ENCODE peak calls at places on chromosomes 1 and 21, in nine cellular contexts. H, J, F, G, W, Y, M, I and X are unnamed samples.

GRCh38 chr21:40471103-40471502 is 375.9 kb downstream of the DSCAM start:
- DNase-seq in H (no peak), J (no peak), F (no peak), G (no peak), W (no peak), Y (no peak), M (no peak), I (no peak), X (no peak)

GRCh38 chr1:17837631-17838030 is 82.5 kb downstream of the ACTL8 start:
- DNase-seq in H (no peak), J (no peak), F (no peak), G (no peak), W (no peak), Y (no peak), M (peak; percentile 17), I (no peak), X (peak; percentile 76)

GRCh38 chr1:207997486-207998268 is 86.8 kb upstream of the CD34 start:
- DNase-seq in H (peak; percentile 80), J (peak; percentile 82), F (peak; percentile 82), G (peak; percentile 46), W (peak; percentile 79), Y (peak; percentile 81), M (peak; percentile 75), I (no peak), X (peak; percentile 66)

GRCh38 chr1:22792396-22793171 is 81.9 kb downstream of the EPHB2 start:
- DNase-seq in H (no peak), J (no peak), F (no peak), G (no peak), W (no peak), Y (no peak), M (no peak), I (no peak), X (no peak)

GRCh38 chr21:20443558-20444155 is 554.6 kb upstream of the NCAM2 start:
- DNase-seq in H (no peak), J (no peak), F (no peak), G (peak; percentile 15), W (peak; percentile 61), Y (peak; percentile 58), M (no peak), I (no peak), X (no peak)

GRCh38 chr21:26007911-26008579 is 162.5 kb downstream of the APP start:
- DNase-seq in H (no peak), J (no peak), F (no peak), G (no peak), W (no peak), Y (no peak), M (peak; percentile 74), I (no peak), X (no peak)

GRCh38 chr1:81142099-81142776 is 658.5 kb upstream of the ADGRL2 start:
- DNase-seq in H (no peak), J (no peak), F (no peak), G (no peak), W (peak; percentile 45), Y (no peak), M (peak; percentile 81), I (no peak), X (peak; percentile 74)

GRCh38 chr1:203800001-203800400 is 4.6 kb downstream of the ZBED6 start:
- DNase-seq in H (no peak), J (no peak), F (no peak), G (no peak), W (no peak), Y (no peak), M (no peak), I (no peak), X (no peak)

GRCh38 chr1:167128261-167129227 is 34.7 kb downstream of the STYXL2 start:
- DNase-seq in H (no peak), J (no peak), F (no peak), G (no peak), W (peak; percentile 50), Y (no peak), M (no peak), I (no peak), X (no peak)

GRCh38 chr1:54421101-54421504 is 14.9 kb upstream of the SSBP3 start:
- DNase-seq in H (no peak), J (peak; percentile 18), F (peak; percentile 77), G (no peak), W (peak; percentile 50), Y (no peak), M (no peak), I (no peak), X (peak; percentile 58)

GRCh38 chr1:2816786-2817185 is 15.3 kb upstream of the TTC34 start:
- DNase-seq in H (no peak), J (no peak), F (no peak), G (no peak), W (no peak), Y (no peak), M (no peak), I (no peak), X (no peak)

GRCh38 chr1:51648180-51649109 is 31.6 kb downstream of the OSBPL9 start:
- DNase-seq in H (peak; percentile 48), J (peak; percentile 43), F (no peak), G (no peak), W (peak; percentile 65), Y (peak; percentile 46), M (peak; percentile 89), I (no peak), X (peak; percentile 89)

GRCh38 chr1:184442260-184442659 is 55.4 kb downstream of the C1orf21 start:
- DNase-seq in H (no peak), J (no peak), F (no peak), G (no peak), W (no peak), Y (no peak), M (no peak), I (no peak), X (no peak)

GRCh38 chr1:114758251-114758832 is 558 bp upstream of the CSDE1 start:
- DNase-seq in H (no peak), J (no peak), F (no peak), G (no peak), W (no peak), Y (no peak), M (no peak), I (no peak), X (peak; percentile 30)

GRCh38 chr1:114756009-114756892 is 1.5 kb downstream of the CSDE1 start:
- DNase-seq in H (no peak), J (no peak), F (no peak), G (no peak), W (peak; percentile 63), Y (no peak), M (no peak), I (peak; percentile 51), X (peak; percentile 3)

GRCh38 chr1:114755006-114755936 is 2.5 kb downstream of the CSDE1 start:
- DNase-seq in H (no peak), J (no peak), F (no peak), G (peak; percentile 64), W (no peak), Y (no peak), M (no peak), I (no peak), X (peak; percentile 8)

GRCh38 chr1:114756949-114757454 is 782 bp downstream of the CSDE1 start:
- DNase-seq in H (peak; percentile 60), J (peak; percentile 11), F (no peak), G (no peak), W (peak; percentile 37), Y (peak; percentile 24), M (peak; percentile 57), I (no peak), X (peak; percentile 68)

GRCh38 chr1:114757455-114758250 is at the start of gene CSDE1:
- DNase-seq in H (peak; percentile 97), J (peak; percentile 91), F (peak; percentile 97), G (peak; percentile 97), W (peak; percentile 98), Y (peak; percentile 99), M (peak; percentile 99), I (peak; percentile 96), X (peak; percentile 98)
- TF ChIP-seq CTCF in H (no peak), J (no peak), F (no peak), G (peak; percentile 23), W (peak; percentile 64), Y (peak; percentile 58), M (peak; percentile 45), I (peak; percentile 42), X (peak; percentile 45)

DNA sequence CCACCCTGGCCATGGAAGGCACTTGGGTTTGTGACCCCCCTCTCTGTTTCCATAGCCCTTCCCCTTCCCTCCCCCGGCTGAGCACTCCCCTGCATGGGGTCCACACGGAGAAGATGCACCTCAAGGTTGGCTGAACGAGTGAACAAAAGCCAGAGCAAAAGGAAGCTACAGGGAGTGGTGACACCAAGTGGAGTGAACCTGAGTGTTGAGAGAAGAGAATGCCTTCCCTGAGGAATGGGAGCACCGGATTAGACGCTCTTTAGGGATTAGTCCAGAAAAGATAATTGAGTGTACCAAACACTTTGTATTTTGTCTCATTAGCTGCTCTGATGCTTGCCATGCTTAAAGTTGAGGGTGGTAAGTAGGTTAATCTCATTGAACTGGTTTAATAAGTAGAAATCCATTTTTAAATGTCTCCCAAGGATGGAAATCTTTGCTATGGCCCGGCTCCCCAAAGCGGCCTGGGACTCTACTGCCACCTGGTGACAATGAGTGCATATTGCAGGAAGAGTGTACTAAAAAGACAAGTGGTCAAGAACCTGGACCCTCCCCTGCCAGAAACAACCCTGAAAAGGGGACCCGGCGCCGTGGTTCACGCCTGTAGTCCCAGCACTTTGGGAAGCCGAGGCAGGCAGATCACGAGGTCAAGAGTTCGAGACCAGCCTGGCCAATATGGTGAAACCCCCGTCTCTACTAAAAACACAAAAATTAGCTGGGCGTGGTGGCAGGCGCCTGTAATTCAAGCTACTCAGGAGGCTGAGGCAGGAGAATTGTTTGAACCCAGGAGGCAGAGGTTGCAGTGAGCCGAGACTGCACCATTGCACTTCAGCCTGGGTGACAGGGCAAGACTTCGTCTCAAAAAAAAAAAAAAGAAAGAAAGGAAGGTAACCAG is 150.6 kb upstream of the ZC3H12A start:
- DNase-seq in H (no peak), J (peak; percentile 23), F (no peak), G (no peak), W (peak; percentile 67), Y (no peak), M (peak; percentile 20), I (no peak), X (peak; percentile 33)
- TF ChIP-seq CTCF in H (no peak), J (peak; percentile 79), F (peak; percentile 58), G (peak; percentile 84), W (peak; percentile 82), Y (peak; percentile 62), M (peak; percentile 72), I (peak; percentile 87), X (peak; percentile 80)

GRCh38 chr1:165631403-165632151 is 543 bp downstream of the MGST3 start:
- DNase-seq in H (peak; percentile 69), J (peak; percentile 73), F (peak; percentile 57), G (no peak), W (peak; percentile 92), Y (peak; percentile 49), M (peak; percentile 83), I (peak; percentile 42), X (peak; percentile 90)
- TF ChIP-seq CTCF in H (no peak), J (no peak), F (no peak), G (peak; percentile 1), W (peak; percentile 52), Y (peak; percentile 24), M (peak; percentile 14), I (peak; percentile 21), X (peak; percentile 24)

DNA sequence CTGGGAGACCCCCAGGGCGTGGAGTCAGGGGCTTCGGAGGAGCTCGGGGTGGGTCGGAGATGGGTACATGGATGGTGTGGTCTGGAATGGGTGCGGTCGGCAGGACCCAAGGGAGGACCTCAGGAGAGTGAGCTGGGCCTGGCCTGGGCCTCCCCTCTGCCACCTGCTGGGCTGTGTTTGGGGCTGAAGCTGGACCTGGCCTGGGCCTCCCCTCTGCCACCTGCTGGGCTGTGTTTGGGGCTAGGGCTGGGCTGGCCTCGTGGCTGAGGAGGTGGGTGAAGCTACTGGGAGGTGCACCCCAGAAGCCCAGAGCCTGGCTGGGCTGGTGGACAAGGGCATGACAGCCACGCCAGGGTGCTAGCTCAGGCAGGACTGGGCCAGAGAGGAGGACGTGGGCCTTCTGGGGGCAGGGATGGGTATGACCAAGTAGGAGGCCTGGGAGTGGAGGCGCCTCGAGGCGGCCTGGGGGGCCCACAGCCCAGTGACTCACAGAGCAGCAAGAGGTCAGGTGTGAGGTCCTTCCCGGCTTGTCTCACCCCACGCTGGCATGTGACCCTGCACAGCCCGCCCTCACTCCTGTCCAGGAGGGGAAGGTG is 14.5 kb downstream of the SAMD11 start:
- DNase-seq in H (no peak), J (peak; percentile 79), F (peak; percentile 66), G (no peak), W (peak; percentile 65), Y (peak; percentile 71), M (no peak), I (no peak), X (no peak)
- TF ChIP-seq CTCF in H (peak; percentile 27), J (peak; percentile 69), F (peak; percentile 12), G (peak; percentile 67), W (peak; percentile 81), Y (peak; percentile 45), M (peak; percentile 56), I (peak; percentile 56), X (peak; percentile 41)